ENCODE peak calls at places on chromosomes 7 and 10, in four cellular contexts. One of them, this sample, is unnamed.

GRCh38 chr7:29609162-29610030 is 45.8 kb downstream of the PRR15 start:
- DNase-seq in left cardiac atrium: no peak
- DNase-seq in Calu3: peak
- DNase-seq in fibroblast of mammary gland: peak
- DNase-seq in this sample: peak

GRCh38 chr7:116876664-116877442 is 14.5 kb downstream of the CAPZA2 start:
- DNase-seq in left cardiac atrium: peak
- DNase-seq in Calu3: no peak
- DNase-seq in fibroblast of mammary gland: no peak
- DNase-seq in this sample: peak

GRCh38 chr10:31291123-31291522 is 27.9 kb upstream of the ZEB1 start:
- DNase-seq in left cardiac atrium: no peak
- DNase-seq in Calu3: no peak
- DNase-seq in fibroblast of mammary gland: no peak
- DNase-seq in this sample: no peak

GRCh38 chr7:101543242-101543766 is 85.8 kb downstream of the MYL10 start:
- DNase-seq in left cardiac atrium: no peak
- DNase-seq in Calu3: no peak
- DNase-seq in fibroblast of mammary gland: no peak
- DNase-seq in this sample: no peak

GRCh38 chr7:144780071-144780608 is 55.7 kb downstream of the TPK1 start:
- DNase-seq in left cardiac atrium: no peak
- DNase-seq in Calu3: no peak
- DNase-seq in fibroblast of mammary gland: peak
- DNase-seq in this sample: no peak

GRCh38 chr10:97365761-97366351 is 31.3 kb upstream of the FRAT2 start:
- DNase-seq in left cardiac atrium: no peak
- DNase-seq in Calu3: no peak
- DNase-seq in fibroblast of mammary gland: no peak
- DNase-seq in this sample: no peak

GRCh38 chr7:149683191-149683590 is 90.2 kb downstream of the ZNF467 start:
- DNase-seq in left cardiac atrium: no peak
- DNase-seq in Calu3: no peak
- DNase-seq in fibroblast of mammary gland: no peak
- DNase-seq in this sample: no peak

GRCh38 chr7:50821457-50821977 is 38.8 kb upstream of the GRB10 start:
- DNase-seq in left cardiac atrium: no peak
- DNase-seq in Calu3: peak
- DNase-seq in fibroblast of mammary gland: no peak
- DNase-seq in this sample: no peak

GRCh38 chr7:66921918-66922486 is 977 bp downstream of the TMEM248 start:
- DNase-seq in left cardiac atrium: no peak
- DNase-seq in Calu3: no peak
- DNase-seq in fibroblast of mammary gland: no peak
- DNase-seq in this sample: no peak

GRCh38 chr7:91852263-91852741 is 28.2 kb downstream of the MTERF1 start:
- DNase-seq in left cardiac atrium: no peak
- DNase-seq in Calu3: no peak
- DNase-seq in fibroblast of mammary gland: peak
- DNase-seq in this sample: peak

GRCh38 chr10:48231178-48231577 is 43.3 kb downstream of the FRMPD2 start:
- DNase-seq in left cardiac atrium: no peak
- DNase-seq in Calu3: no peak
- DNase-seq in fibroblast of mammary gland: no peak
- DNase-seq in this sample: no peak

GRCh38 chr7:3673524-3673923 is 372.5 kb downstream of the SDK1 start:
- DNase-seq in left cardiac atrium: no peak
- DNase-seq in Calu3: peak
- DNase-seq in fibroblast of mammary gland: peak
- DNase-seq in this sample: peak

GRCh38 chr10:127976286-127976685 is 69.4 kb downstream of the PTPRE start:
- DNase-seq in left cardiac atrium: no peak
- DNase-seq in Calu3: no peak
- DNase-seq in fibroblast of mammary gland: peak
- DNase-seq in this sample: no peak

GRCh38 chr10:74586088-74586585 is 240.3 kb upstream of the KAT6B start:
- DNase-seq in left cardiac atrium: no peak
- DNase-seq in Calu3: no peak
- DNase-seq in fibroblast of mammary gland: peak
- DNase-seq in this sample: no peak

GRCh38 chr7:127765150-127765549 is 113.2 kb downstream of the SND1 start:
- DNase-seq in left cardiac atrium: no peak
- DNase-seq in Calu3: no peak
- DNase-seq in fibroblast of mammary gland: no peak
- DNase-seq in this sample: no peak

GRCh38 chr10:85575441-85575840 is 791.2 kb downstream of the GRID1 start:
- DNase-seq in left cardiac atrium: no peak
- DNase-seq in Calu3: no peak
- DNase-seq in fibroblast of mammary gland: no peak
- DNase-seq in this sample: no peak

GRCh38 chr7:36023025-36023424 is 130.0 kb upstream of the EEPD1 start:
- DNase-seq in left cardiac atrium: no peak
- DNase-seq in Calu3: no peak
- DNase-seq in fibroblast of mammary gland: no peak
- DNase-seq in this sample: no peak

GRCh38 chr7:5690931-5691461 is 90.5 kb downstream of the RNF216 start:
- DNase-seq in left cardiac atrium: peak
- DNase-seq in Calu3: no peak
- DNase-seq in fibroblast of mammary gland: peak
- DNase-seq in this sample: no peak

GRCh38 chr10:112456533-112456932 is 9.5 kb downstream of the VTI1A start:
- DNase-seq in left cardiac atrium: no peak
- DNase-seq in Calu3: no peak
- DNase-seq in fibroblast of mammary gland: no peak
- DNase-seq in this sample: no peak

GRCh38 chr7:117098457-117098856 is 145.2 kb downstream of the ST7 start:
- DNase-seq in left cardiac atrium: no peak
- DNase-seq in Calu3: no peak
- DNase-seq in fibroblast of mammary gland: peak
- DNase-seq in this sample: peak

GRCh38 chr7:27602766-27603165 is 59.9 kb downstream of the HIBADH start:
- DNase-seq in left cardiac atrium: no peak
- DNase-seq in Calu3: no peak
- DNase-seq in fibroblast of mammary gland: no peak
- DNase-seq in this sample: no peak

GRCh38 chr10:110276603-110277002 is 28.1 kb downstream of the SMNDC1 start:
- DNase-seq in left cardiac atrium: no peak
- DNase-seq in Calu3: no peak
- DNase-seq in fibroblast of mammary gland: no peak
- DNase-seq in this sample: no peak

GRCh38 chr7:80640841-80641240 is 2.4 kb downstream of the CD36 start:
- DNase-seq in left cardiac atrium: no peak
- DNase-seq in Calu3: no peak
- DNase-seq in fibroblast of mammary gland: peak
- DNase-seq in this sample: peak

GRCh38 chr7:4273566-4274230 is 408.4 kb upstream of the FOXK1 start:
- DNase-seq in left cardiac atrium: no peak
- DNase-seq in Calu3: no peak
- DNase-seq in fibroblast of mammary gland: no peak
- DNase-seq in this sample: no peak

This sample was measured in fibroblast of the aortic adventitia.